ENCODE peak calls at places on chromosomes 7 and 10, in seven cellular contexts. One of them, this sample, is unnamed.

GRCh38 chr10:72693599-72693915 is 1.6 kb downstream of the MCU start:
- DNase-seq in NCI-H524 treated with DMSO at 0.1 percent for 48 hours: no peak
- DNase-seq in lung: no peak
- DNase-seq in naive thymus-derived CD4-positive, alpha-beta T cell: no peak
- DNase-seq in nucleus accumbens: no peak
- DNase-seq in H9: no peak
- DNase-seq in coronary artery: no peak
- DNase-seq in this sample: no peak

GRCh38 chr7:1884583-1885350 is 214.7 kb downstream of the ELFN1 start:
- DNase-seq in naive thymus-derived CD4-positive, alpha-beta T cell: no peak
- DNase-seq in lung: no peak
- DNase-seq in nucleus accumbens: no peak
- DNase-seq in NCI-H524 treated with DMSO at 0.1 percent for 48 hours: no peak
- DNase-seq in H9: no peak
- DNase-seq in coronary artery: no peak
- DNase-seq in this sample: no peak

GRCh38 chr7:83301416-83301815 is 138.7 kb upstream of the PCLO start:
- DNase-seq in H9: no peak
- DNase-seq in nucleus accumbens: no peak
- DNase-seq in naive thymus-derived CD4-positive, alpha-beta T cell: no peak
- DNase-seq in NCI-H524 treated with DMSO at 0.1 percent for 48 hours: no peak
- DNase-seq in lung: no peak
- DNase-seq in coronary artery: no peak
- DNase-seq in this sample: no peak

GRCh38 chr7:101926265-101926664 is 108.8 kb downstream of the CUX1 start:
- DNase-seq in coronary artery: no peak
- DNase-seq in NCI-H524 treated with DMSO at 0.1 percent for 48 hours: no peak
- DNase-seq in naive thymus-derived CD4-positive, alpha-beta T cell: no peak
- DNase-seq in H9: no peak
- DNase-seq in lung: no peak
- DNase-seq in nucleus accumbens: no peak
- DNase-seq in this sample: no peak

GRCh38 chr7:25124485-25125136 is 449 bp downstream of the CYCS start:
- DNase-seq in coronary artery: no peak
- DNase-seq in NCI-H524 treated with DMSO at 0.1 percent for 48 hours: no peak
- DNase-seq in nucleus accumbens: no peak
- DNase-seq in H9: no peak
- DNase-seq in lung: no peak
- DNase-seq in naive thymus-derived CD4-positive, alpha-beta T cell: peak; percentile 15
- DNase-seq in this sample: no peak

GRCh38 chr10:101466016-101466912 is 112.3 kb downstream of the BTRC start:
- DNase-seq in NCI-H524 treated with DMSO at 0.1 percent for 48 hours: no peak
- DNase-seq in naive thymus-derived CD4-positive, alpha-beta T cell: no peak
- DNase-seq in coronary artery: no peak
- DNase-seq in nucleus accumbens: no peak
- DNase-seq in H9: no peak
- DNase-seq in lung: no peak
- DNase-seq in this sample: no peak

GRCh38 chr7:68246189-68246633 is 1249.6 kb downstream of the TYW1 start:
- DNase-seq in naive thymus-derived CD4-positive, alpha-beta T cell: no peak
- DNase-seq in lung: no peak
- DNase-seq in nucleus accumbens: peak; percentile 20
- DNase-seq in NCI-H524 treated with DMSO at 0.1 percent for 48 hours: no peak
- DNase-seq in H9: peak; percentile 94
- DNase-seq in coronary artery: no peak
- DNase-seq in this sample: no peak

GRCh38 chr7:134058980-134059379 is 68.2 kb upstream of the LRGUK start:
- DNase-seq in naive thymus-derived CD4-positive, alpha-beta T cell: no peak
- DNase-seq in lung: no peak
- DNase-seq in coronary artery: no peak
- DNase-seq in NCI-H524 treated with DMSO at 0.1 percent for 48 hours: no peak
- DNase-seq in nucleus accumbens: no peak
- DNase-seq in H9: peak; percentile 31
- DNase-seq in this sample: no peak

GRCh38 chr10:111081595-111081994 is 4.8 kb downstream of the ADRA2A start:
- DNase-seq in H9: no peak
- DNase-seq in NCI-H524 treated with DMSO at 0.1 percent for 48 hours: no peak
- DNase-seq in naive thymus-derived CD4-positive, alpha-beta T cell: no peak
- DNase-seq in lung: no peak
- DNase-seq in nucleus accumbens: no peak
- DNase-seq in coronary artery: no peak
- DNase-seq in this sample: peak; percentile 49

GRCh38 chr7:117640465-117640864 is 160.6 kb downstream of the CFTR start:
- DNase-seq in H9: no peak
- DNase-seq in lung: no peak
- DNase-seq in coronary artery: no peak
- DNase-seq in nucleus accumbens: no peak
- DNase-seq in naive thymus-derived CD4-positive, alpha-beta T cell: no peak
- DNase-seq in NCI-H524 treated with DMSO at 0.1 percent for 48 hours: no peak
- DNase-seq in this sample: no peak

GRCh38 chr7:77426521-77427051 is 10.4 kb upstream of the GSAP start:
- DNase-seq in naive thymus-derived CD4-positive, alpha-beta T cell: no peak
- DNase-seq in lung: no peak
- DNase-seq in NCI-H524 treated with DMSO at 0.1 percent for 48 hours: no peak
- DNase-seq in coronary artery: no peak
- DNase-seq in nucleus accumbens: no peak
- DNase-seq in H9: no peak
- DNase-seq in this sample: no peak

GRCh38 chr10:97914837-97915211 is 65.2 kb downstream of the GOLGA7B start:
- DNase-seq in lung: peak; percentile 85
- DNase-seq in coronary artery: no peak
- DNase-seq in nucleus accumbens: peak; percentile 75
- DNase-seq in NCI-H524 treated with DMSO at 0.1 percent for 48 hours: no peak
- DNase-seq in naive thymus-derived CD4-positive, alpha-beta T cell: peak; percentile 59
- DNase-seq in H9: peak; percentile 84
- DNase-seq in this sample: no peak

GRCh38 chr7:23347682-23348180 is 48.6 kb downstream of the MALSU1 start:
- DNase-seq in naive thymus-derived CD4-positive, alpha-beta T cell: no peak
- DNase-seq in nucleus accumbens: no peak
- DNase-seq in NCI-H524 treated with DMSO at 0.1 percent for 48 hours: no peak
- DNase-seq in lung: no peak
- DNase-seq in coronary artery: no peak
- DNase-seq in H9: no peak
- DNase-seq in this sample: no peak

GRCh38 chr7:94512735-94513564 is 3.3 kb downstream of the CASD1 start:
- DNase-seq in nucleus accumbens: no peak
- DNase-seq in H9: no peak
- DNase-seq in lung: no peak
- DNase-seq in NCI-H524 treated with DMSO at 0.1 percent for 48 hours: no peak
- DNase-seq in naive thymus-derived CD4-positive, alpha-beta T cell: no peak
- DNase-seq in coronary artery: no peak
- DNase-seq in this sample: no peak

GRCh38 chr7:47559306-47560220 is 22.3 kb downstream of the TNS3 start:
- DNase-seq in lung: no peak
- DNase-seq in naive thymus-derived CD4-positive, alpha-beta T cell: no peak
- DNase-seq in nucleus accumbens: no peak
- DNase-seq in H9: no peak
- DNase-seq in NCI-H524 treated with DMSO at 0.1 percent for 48 hours: no peak
- DNase-seq in coronary artery: no peak
- DNase-seq in this sample: no peak

GRCh38 chr10:9036711-9037204 is 982.3 kb downstream of the GATA3 start:
- DNase-seq in NCI-H524 treated with DMSO at 0.1 percent for 48 hours: no peak
- DNase-seq in naive thymus-derived CD4-positive, alpha-beta T cell: no peak
- DNase-seq in H9: no peak
- DNase-seq in nucleus accumbens: no peak
- DNase-seq in coronary artery: no peak
- DNase-seq in lung: no peak
- DNase-seq in this sample: no peak

GRCh38 chr10:35822316-35822715 is 180.2 kb upstream of the FZD8 start:
- DNase-seq in NCI-H524 treated with DMSO at 0.1 percent for 48 hours: peak; percentile 65
- DNase-seq in coronary artery: peak; percentile 95
- DNase-seq in lung: peak; percentile 48
- DNase-seq in nucleus accumbens: peak; percentile 4
- DNase-seq in H9: peak; percentile 84
- DNase-seq in naive thymus-derived CD4-positive, alpha-beta T cell: no peak
- DNase-seq in this sample: no peak

This sample was measured in mesenteric fat pad.